ENCODE peak calls at places on chromosomes 12 and 14, in six cellular contexts. O, P, N, I, K and Q are unnamed samples.

GRCh38 chr12:10540776-10541205 is 35.1 kb downstream of the EIF2S3B start:
- DNase-seq in O (no peak), P (no peak), N (no peak), I (no peak), K (no peak), Q (no peak)

GRCh38 chr12:13362260-13362841 is 165.8 kb downstream of the EMP1 start:
- DNase-seq in O (peak; percentile 87), P (peak; percentile 39), N (peak; percentile 42), I (peak; percentile 5), K (peak; percentile 49), Q (peak; percentile 92)

GRCh38 chr14:79658224-79658623 is 553.1 kb downstream of the DIO2 start:
- DNase-seq in O (no peak), P (no peak), N (no peak), I (no peak), K (no peak), Q (no peak)

GRCh38 chr12:132550014-132550802 is 60.2 kb downstream of the LRCOL1 start:
- DNase-seq in O (no peak), P (peak; percentile 52), N (peak; percentile 44), I (no peak), K (no peak), Q (peak; percentile 86)

GRCh38 chr12:92146865-92147264 is 1.2 kb upstream of the BTG1 start:
- DNase-seq in O (no peak), P (no peak), N (peak; percentile 23), I (no peak), K (no peak), Q (no peak)

GRCh38 chr12:108505121-108505520 is 10.0 kb upstream of the FICD start:
- DNase-seq in O (no peak), P (no peak), N (no peak), I (no peak), K (no peak), Q (no peak)

GRCh38 chr12:88998421-88998820 is 353.9 kb downstream of the DUSP6 start:
- DNase-seq in O (no peak), P (no peak), N (no peak), I (peak; percentile 10), K (no peak), Q (no peak)

GRCh38 chr12:7864751-7865150 is 8.0 kb downstream of the SLC2A14 start:
- DNase-seq in O (peak; percentile 88), P (no peak), N (no peak), I (no peak), K (no peak), Q (no peak)

GRCh38 chr14:71481215-71481614 is 451.0 kb upstream of the RGS6 start:
- DNase-seq in O (no peak), P (no peak), N (no peak), I (no peak), K (no peak), Q (no peak)

GRCh38 chr14:72780771-72781170 is 113.1 kb downstream of the DPF3 start:
- DNase-seq in O (peak; percentile 4), P (no peak), N (peak; percentile 45), I (peak; percentile 76), K (no peak), Q (no peak)

GRCh38 chr14:52850520-52850919 is 59.1 kb upstream of the GNPNAT1 start:
- DNase-seq in O (no peak), P (no peak), N (no peak), I (no peak), K (no peak), Q (no peak)

GRCh38 chr12:69247253-69248018 is 8.1 kb downstream of the CPSF6 start:
- DNase-seq in O (no peak), P (no peak), N (no peak), I (no peak), K (no peak), Q (no peak)

GRCh38 chr12:93624595-93625294 is 52.3 kb downstream of the SOCS2 start:
- DNase-seq in O (peak; percentile 73), P (no peak), N (peak; percentile 98), I (peak; percentile 98), K (no peak), Q (peak; percentile 5)

GRCh38 chr12:50047693-50048250 is 9.6 kb upstream of the ASIC1 start:
- DNase-seq in O (no peak), P (no peak), N (no peak), I (no peak), K (no peak), Q (no peak)

GRCh38 chr14:85599939-85600338 is 70.0 kb downstream of the FLRT2 start:
- DNase-seq in O (peak; percentile 28), P (no peak), N (peak; percentile 68), I (peak; percentile 47), K (no peak), Q (no peak)

GRCh38 chr12:538731-539539 is 79.2 kb downstream of the B4GALNT3 start:
- DNase-seq in O (no peak), P (no peak), N (peak; percentile 76), I (peak; percentile 42), K (no peak), Q (no peak)

GRCh38 chr12:118544569-118544968 is 168.2 kb downstream of the SUDS3 start:
- DNase-seq in O (peak; percentile 78), P (no peak), N (peak; percentile 45), I (peak; percentile 11), K (no peak), Q (peak; percentile 8)

GRCh38 chr12:101940400-101940950 is 63.1 kb downstream of the DRAM1 start:
- DNase-seq in O (no peak), P (no peak), N (no peak), I (no peak), K (no peak), Q (no peak)

GRCh38 chr12:47977772-47978597 is 14.6 kb downstream of the TMEM106C start:
- DNase-seq in O (no peak), P (no peak), N (no peak), I (no peak), K (no peak), Q (no peak)

GRCh38 chr14:44463386-44464004 is 43.6 kb downstream of the FSCB start:
- DNase-seq in O (no peak), P (no peak), N (no peak), I (no peak), K (no peak), Q (no peak)

GRCh38 chr14:101118746-101119610 is 215.5 kb upstream of the RTL1 start:
- DNase-seq in O (no peak), P (no peak), N (no peak), I (no peak), K (no peak), Q (no peak)

GRCh38 chr12:77999074-77999715 is 168.5 kb downstream of the NAV3 start:
- DNase-seq in O (no peak), P (no peak), N (no peak), I (no peak), K (no peak), Q (no peak)

GRCh38 chr14:59262717-59263469 is 74.4 kb downstream of the DAAM1 start:
- DNase-seq in O (no peak), P (no peak), N (peak; percentile 65), I (no peak), K (no peak), Q (no peak)

GRCh38 chr14:20642182-20642581 is 691 bp upstream of the OR6S1 start:
- DNase-seq in O (no peak), P (no peak), N (no peak), I (no peak), K (no peak), Q (no peak)
- H2BK5ac ChIP-seq in O (no peak overlapping the region), P (no peak overlapping the region), N (no peak overlapping the region), I (no peak overlapping the region), K (no peak overlapping the region), Q (no peak overlapping the region)

GRCh38 chr12:6202331-6202730 is 2.1 kb downstream of the CD9 start:
- DNase-seq in O (no peak), P (no peak), N (no peak), I (no peak), K (no peak), Q (no peak)

GRCh38 chr12:6204533-6205143 is 4.4 kb downstream of the CD9 start:
- DNase-seq in O (no peak), P (no peak), N (no peak), I (no peak), K (no peak), Q (no peak)

GRCh38 chr12:6201199-6201608 is 1.0 kb downstream of the CD9 start:
- DNase-seq in O (peak; percentile 37), P (no peak), N (no peak), I (no peak), K (no peak), Q (peak; percentile 71)

GRCh38 chr12:6201775-6202292 is 1.6 kb downstream of the CD9 start:
- DNase-seq in O (peak; percentile 54), P (no peak), N (no peak), I (no peak), K (no peak), Q (no peak)

DNA sequence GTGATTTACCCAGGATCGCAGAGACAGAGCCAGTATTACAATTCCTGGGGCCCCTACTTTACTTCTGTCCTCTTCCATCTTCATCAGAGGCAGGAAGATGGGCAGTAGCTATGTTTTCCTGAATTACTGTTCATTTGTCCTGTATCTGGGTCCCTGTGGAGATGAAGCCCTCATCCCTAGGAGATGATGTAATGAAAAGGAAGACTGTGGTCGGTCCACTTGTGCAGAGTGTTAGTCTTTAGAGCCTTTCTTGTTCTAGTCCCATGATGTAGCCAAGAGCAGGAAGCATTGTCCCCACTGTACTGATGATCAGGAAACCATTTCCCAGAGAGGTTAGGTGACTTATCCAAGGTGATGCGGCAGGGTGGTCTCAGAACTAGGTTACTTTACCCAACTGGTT is 2.6 kb downstream of the CD9 start:
- DNase-seq in O (peak; percentile 25), P (no peak), N (no peak), I (no peak), K (no peak), Q (no peak)
- H3K4me1 ChIP-seq in O (peaks cover 58% of the 10 kb centered on the region), P (peaks cover 15% of the 10 kb centered on the region), N (peaks cover 30% of the 10 kb centered on the region), I (peaks cover 18% of the 10 kb centered on the region), K (peaks cover 27% of the 10 kb centered on the region), Q (peaks cover 52% of the 10 kb centered on the region)

GRCh38 chr14:32202941-32203882 is at the start of gene RNU6-8:
- DNase-seq in O (peak; percentile 80), P (peak; percentile 90), N (peak; percentile 88), I (peak; percentile 79), K (peak; percentile 82), Q (peak; percentile 93)

GRCh38 chr14:32201816-32202467 is at the start of gene RNU6-7:
- DNase-seq in O (peak; percentile 34), P (peak; percentile 66), N (peak; percentile 57), I (peak; percentile 17), K (no peak), Q (peak; percentile 42)

GRCh38 chr14:32203928-32204357 is 874 bp upstream of the RNU6-8 start:
- DNase-seq in O (no peak), P (peak; percentile 29), N (no peak), I (no peak), K (no peak), Q (peak; percentile 27)

GRCh38 chr14:32201196-32201815 is 539 bp upstream of the RNU6-7 start:
- DNase-seq in O (peak; percentile 99), P (peak; percentile 80), N (peak; percentile 74), I (peak; percentile 33), K (peak; percentile 77), Q (peak; percentile 97)

GRCh38 chr14:32202468-32202865 is 602 bp downstream of the RNU6-8 start:
- DNase-seq in O (no peak), P (peak; percentile 32), N (peak; percentile 68), I (peak; percentile 21), K (no peak), Q (no peak)
- H2AFZ ChIP-seq in O (no peak overlapping the region), P (peak overlapping the region; percentile 99), N (no peak overlapping the region), I (no peak overlapping the region), K (peak overlapping the region; percentile 39), Q (peak overlapping the region; percentile 41)

DNA sequence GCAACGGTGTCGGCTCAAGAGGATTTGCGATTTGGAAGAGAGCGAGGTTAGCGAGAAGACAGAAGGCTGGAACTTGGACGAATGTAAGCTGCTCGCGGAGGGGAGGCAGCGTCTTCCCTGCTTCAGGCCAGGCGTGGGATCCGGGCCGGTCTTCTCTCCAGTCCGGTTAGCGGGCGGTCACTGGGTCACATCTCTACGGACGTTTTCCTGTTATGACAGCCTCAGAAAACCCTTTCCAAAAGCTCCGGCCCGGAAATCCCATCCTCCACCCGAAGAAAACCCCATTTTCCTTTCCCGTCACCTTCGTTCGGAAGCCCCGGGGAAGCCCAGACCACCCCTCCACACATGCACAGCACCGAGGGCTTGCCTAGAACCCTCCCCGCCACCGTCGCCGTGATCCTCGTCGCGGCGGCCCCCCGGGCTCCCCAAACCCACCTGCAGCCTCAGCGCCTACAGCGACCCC is 268 bp downstream of the NDUFB1 start:
- DNase-seq in O (peak; percentile 56), P (peak; percentile 20), N (peak; percentile 62), I (peak; percentile 43), K (no peak), Q (no peak)
- H2BK5ac ChIP-seq in O (peak overlapping the region; percentile 98), P (peak overlapping the region; percentile 40), N (no peak overlapping the region), I (peak overlapping the region; percentile 51), K (peak overlapping the region; percentile 98), Q (no peak overlapping the region)